ENCODE peak calls at places on chromosomes 13 and 19, in four cellular contexts. U is activated T-helper 1 cell treated with anti-CD3 and anti-CD28 coated beads, Interleukin-2, amount 50 U/mL, for 16 hours; Q is kidney; L is epithelial cell of esophagus. D is an unnamed sample.

GRCh38 chr13:77507931-77508776 is 27.4 kb upstream of the SCEL start:
- DNase-seq in U (no peak), Q (no peak), L (peak), D (peak)

GRCh38 chr19:33703821-33704220 is 82.1 kb downstream of the CHST8 start:
- DNase-seq in U (no peak), Q (peak), L (no peak), D (no peak)

GRCh38 chr13:102693781-102694180 is 1.1 kb downstream of the METTL21C start:
- DNase-seq in U (no peak), Q (no peak), L (no peak), D (peak)

GRCh38 chr19:15417699-15418098 is 1.1 kb downstream of the AKAP8L start:
- DNase-seq in U (no peak), Q (peak), L (peak), D (peak)

GRCh38 chr19:6532244-6532999 is 1.6 kb downstream of the TNFSF9 start:
- DNase-seq in U (no peak), Q (no peak), L (peak), D (no peak)

GRCh38 chr19:14972676-14973075 is 7.0 kb downstream of the SLC1A6 start:
- DNase-seq in U (no peak), Q (no peak), L (no peak), D (no peak)

GRCh38 chr13:34322416-34323074 is 504.6 kb downstream of the RFC3 start:
- DNase-seq in U (no peak), Q (no peak), L (no peak), D (no peak)

GRCh38 chr13:99125335-99125915 is 75.2 kb upstream of the UBAC2 start:
- DNase-seq in U (no peak), Q (no peak), L (no peak), D (no peak)

GRCh38 chr19:17950310-17951150 is 16.4 kb upstream of the KCNN1 start:
- DNase-seq in U (peak), Q (no peak), L (no peak), D (no peak)

GRCh38 chr13:39777527-39778061 is 122.1 kb downstream of the COG6 start:
- DNase-seq in U (no peak), Q (no peak), L (peak), D (peak)

GRCh38 chr19:58009666-58010301 is 7.2 kb upstream of the ZNF606 start:
- DNase-seq in U (no peak), Q (peak), L (peak), D (peak)

GRCh38 chr13:29954082-29955043 is 103.9 kb upstream of the UBL3 start:
- DNase-seq in U (no peak), Q (no peak), L (no peak), D (no peak)

GRCh38 chr19:10009714-10010224 is 535 bp downstream of the COL5A3 start:
- DNase-seq in U (no peak), Q (no peak), L (peak), D (no peak)

GRCh38 chr19:3278294-3278693 is 53.8 kb downstream of the CELF5 start:
- DNase-seq in U (no peak), Q (no peak), L (no peak), D (no peak)

GRCh38 chr13:49625392-49626137 is 2.7 kb upstream of the ARL11 start:
- DNase-seq in U (no peak), Q (no peak), L (no peak), D (no peak)

GRCh38 chr19:18483119-18483518 is 38.8 kb downstream of the ELL start:
- DNase-seq in U (no peak), Q (no peak), L (no peak), D (no peak)

GRCh38 chr19:58480831-58481230 is 4.7 kb downstream of the ZNF446 start:
- DNase-seq in U (no peak), Q (peak), L (no peak), D (no peak)

GRCh38 chr13:45541806-45542205 is 73.7 kb downstream of the ERICH6B start:
- DNase-seq in U (no peak), Q (no peak), L (no peak), D (no peak)

GRCh38 chr13:114099918-114100445 is 32.4 kb downstream of the RASA3 start:
- DNase-seq in U (no peak), Q (peak), L (peak), D (peak)

GRCh38 chr19:6828698-6829633 is 56.5 kb downstream of the VAV1 start:
- DNase-seq in U (no peak), Q (no peak), L (peak), D (peak)

GRCh38 chr13:85148009-85148408 is 651.2 kb downstream of the SLITRK6 start:
- DNase-seq in U (no peak), Q (no peak), L (peak), D (peak)

GRCh38 chr13:100828226-100828625 is 153.6 kb upstream of the TMTC4 start:
- DNase-seq in U (no peak), Q (no peak), L (no peak), D (no peak)

GRCh38 chr13:65914707-65915106 is 1315.4 kb downstream of the PCDH9 start:
- DNase-seq in U (no peak), Q (no peak), L (peak), D (peak)

GRCh38 chr19:17841371-17841809 is 6.4 kb downstream of the JAK3 start:
- DNase-seq in U (no peak), Q (peak), L (no peak), D (no peak)

GRCh38 chr19:17658666-17659065 is 29.5 kb downstream of the UNC13A start:
- DNase-seq in U (no peak), Q (no peak), L (no peak), D (no peak)

GRCh38 chr19:54380897-54381296 is 16.2 kb upstream of the LAIR1 start:
- DNase-seq in U (no peak), Q (no peak), L (no peak), D (no peak)